ENCODE peak calls at places on chromosome 18, in six cellular contexts. A is HCT116, R is SK-N-SH, V is HepG2, J is K562, C is GM12878. B is an unnamed sample.

GRCh38 chr18:51253476-51253875 is 56.0 kb upstream of the MEX3C start:
- DNase-seq in A (no peak), R (no peak), V (peak; percentile 9), J (no peak), C (no peak), B (no peak)

GRCh38 chr18:36309436-36310391 is 12.2 kb downstream of the FHOD3 start:
- DNase-seq in A (peak; percentile 82), R (peak; percentile 73), V (no peak), J (no peak), C (no peak), B (no peak)

GRCh38 chr18:23967321-23968089 is 47.0 kb upstream of the TTC39C start:
- DNase-seq in A (no peak), R (no peak), V (no peak), J (no peak), C (peak; percentile 53), B (no peak)

GRCh38 chr18:35231052-35231451 is 9.8 kb upstream of the ZNF397 start:
- DNase-seq in A (peak; percentile 82), R (peak; percentile 71), V (peak; percentile 87), J (peak; percentile 78), C (peak; percentile 33), B (peak; percentile 55)

GRCh38 chr18:10122116-10122515 is 208.3 kb downstream of the VAPA start:
- DNase-seq in A (no peak), R (no peak), V (no peak), J (no peak), C (no peak), B (no peak)

GRCh38 chr18:57579928-57580327 is 6.6 kb downstream of the FECH start:
- DNase-seq in A (no peak), R (no peak), V (no peak), J (no peak), C (no peak), B (no peak)

GRCh38 chr18:75376004-75376403 is 51.5 kb downstream of the SMIM21 start:
- DNase-seq in A (no peak), R (no peak), V (no peak), J (no peak), C (no peak), B (no peak)

GRCh38 chr18:79791141-79791972 is 6.4 kb upstream of the KCNG2 start:
- DNase-seq in A (no peak), R (no peak), V (peak; percentile 95), J (no peak), C (no peak), B (no peak)

GRCh38 chr18:74551936-74552555 is 17.7 kb downstream of the CNDP1 start:
- DNase-seq in A (peak; percentile 72), R (peak; percentile 84), V (peak; percentile 74), J (peak; percentile 70), C (peak; percentile 51), B (peak; percentile 78)

GRCh38 chr18:78722959-78723706 is 256.5 kb upstream of the SALL3 start:
- DNase-seq in A (no peak), R (no peak), V (no peak), J (no peak), C (no peak), B (no peak)

GRCh38 chr18:46250084-46250811 is 146.1 kb downstream of the HAUS1 start:
- DNase-seq in A (peak; percentile 49), R (peak; percentile 15), V (no peak), J (no peak), C (peak; percentile 92), B (no peak)

GRCh38 chr18:75199327-75199726 is 9.6 kb downstream of the PTGR3 start:
- DNase-seq in A (no peak), R (no peak), V (no peak), J (no peak), C (no peak), B (no peak)

GRCh38 chr18:7164610-7165009 is 47.0 kb upstream of the LAMA1 start:
- DNase-seq in A (no peak), R (no peak), V (no peak), J (no peak), C (no peak), B (no peak)

GRCh38 chr18:40452599-40452998 is 1502.4 kb upstream of the PIK3C3 start:
- DNase-seq in A (no peak), R (no peak), V (no peak), J (no peak), C (no peak), B (no peak)

GRCh38 chr18:35436076-35436649 is 59.0 kb upstream of the ZNF396 start:
- DNase-seq in A (no peak), R (no peak), V (no peak), J (no peak), C (no peak), B (no peak)

GRCh38 chr18:43933177-43933576 is 655.9 kb upstream of the SYT4 start:
- DNase-seq in A (no peak), R (no peak), V (no peak), J (no peak), C (no peak), B (no peak)

GRCh38 chr18:54881229-54881753 is 53.0 kb downstream of the RAB27B start:
- DNase-seq in A (no peak), R (no peak), V (no peak), J (no peak), C (no peak), B (no peak)

GRCh38 chr18:64936671-64937070 is 787.8 kb upstream of the LINC00305 start:
- DNase-seq in A (no peak), R (no peak), V (no peak), J (no peak), C (no peak), B (no peak)

GRCh38 chr18:74063023-74063422 is 84.6 kb downstream of the FBXO15 start:
- DNase-seq in A (no peak), R (no peak), V (no peak), J (peak; percentile 22), C (no peak), B (no peak)

GRCh38 chr18:76553715-76554603 is 58.9 kb upstream of the ZNF516 start:
- DNase-seq in A (no peak), R (no peak), V (peak; percentile 79), J (no peak), C (no peak), B (no peak)

GRCh38 chr18:46518438-46518837 is 138.6 kb downstream of the LOXHD1 start:
- DNase-seq in A (no peak), R (peak; percentile 61), V (peak; percentile 9), J (no peak), C (no peak), B (no peak)

GRCh38 chr18:9930299-9930884 is 16.6 kb downstream of the VAPA start:
- DNase-seq in A (no peak), R (no peak), V (no peak), J (no peak), C (no peak), B (no peak)

GRCh38 chr18:63831080-63831788 is 56.0 kb downstream of the SERPINB7 start:
- DNase-seq in A (no peak), R (no peak), V (no peak), J (no peak), C (no peak), B (no peak)

GRCh38 chr18:40375811-40376210 is 1579.2 kb upstream of the PIK3C3 start:
- DNase-seq in A (no peak), R (no peak), V (no peak), J (no peak), C (no peak), B (no peak)

GRCh38 chr18:25164837-25165791 is 186.9 kb downstream of the ZNF521 start:
- DNase-seq in A (no peak), R (no peak), V (peak; percentile 2), J (no peak), C (no peak), B (no peak)

GRCh38 chr18:3252843-3253242 is 5.2 kb downstream of the MYL12A start:
- DNase-seq in A (no peak), R (no peak), V (no peak), J (no peak), C (no peak), B (no peak)
- H3K4me3 ChIP-seq in A (no peak overlapping the region), R (no peak overlapping the region), V (no peak overlapping the region), J (no peak overlapping the region), C (no peak overlapping the region), B (no peak overlapping the region)

GRCh38 chr18:49677762-49678398 is 116.0 kb downstream of the LIPG start:
- DNase-seq in A (no peak), R (no peak), V (no peak), J (no peak), C (peak; percentile 5), B (no peak)
- TF ChIP-seq YY1 in A (no peak), R (no peak), V (no peak), J (no peak), C (no peak), B (no peak)

GRCh38 chr18:49074505-49074904 is 123.7 kb upstream of the SMAD7 start:
- DNase-seq in A (no peak), R (no peak), V (no peak), J (no peak), C (no peak), B (no peak)

GRCh38 chr18:49073431-49073830 is 122.7 kb upstream of the SMAD7 start:
- DNase-seq in A (no peak), R (no peak), V (no peak), J (no peak), C (no peak), B (no peak)

GRCh38 chr18:49072940-49073339 is 122.2 kb upstream of the SMAD7 start:
- DNase-seq in A (no peak), R (no peak), V (no peak), J (no peak), C (no peak), B (no peak)

GRCh38 chr18:49076767-49077166 is 126.0 kb upstream of the SMAD7 start:
- DNase-seq in A (no peak), R (no peak), V (no peak), J (no peak), C (no peak), B (no peak)

DNA sequence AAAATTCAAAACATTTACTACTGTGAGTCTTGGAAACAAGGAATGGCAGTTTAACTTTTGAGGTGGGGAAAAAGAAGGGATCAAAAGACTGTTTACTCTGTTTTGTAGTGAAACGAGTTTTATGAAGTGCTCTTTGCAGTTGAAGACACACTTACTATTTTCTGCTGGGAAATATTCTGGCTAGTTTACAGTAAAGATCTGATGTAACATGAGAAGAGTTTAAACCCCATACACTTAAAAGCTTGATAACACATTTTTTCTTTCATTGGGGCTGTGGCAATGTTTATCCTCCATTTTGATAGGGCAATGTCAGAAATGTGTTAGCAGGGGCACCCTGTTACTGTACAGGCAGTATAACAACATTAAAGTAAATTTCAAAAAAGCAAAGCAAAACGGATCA is 124.9 kb upstream of the SMAD7 start:
- DNase-seq in A (no peak), R (no peak), V (no peak), J (no peak), C (no peak), B (no peak)
- H3K9ac ChIP-seq in A (no peak overlapping the region), R (no peak overlapping the region), V (no peak overlapping the region), J (no peak overlapping the region), C (no peak overlapping the region), B (no peak overlapping the region)

DNA sequence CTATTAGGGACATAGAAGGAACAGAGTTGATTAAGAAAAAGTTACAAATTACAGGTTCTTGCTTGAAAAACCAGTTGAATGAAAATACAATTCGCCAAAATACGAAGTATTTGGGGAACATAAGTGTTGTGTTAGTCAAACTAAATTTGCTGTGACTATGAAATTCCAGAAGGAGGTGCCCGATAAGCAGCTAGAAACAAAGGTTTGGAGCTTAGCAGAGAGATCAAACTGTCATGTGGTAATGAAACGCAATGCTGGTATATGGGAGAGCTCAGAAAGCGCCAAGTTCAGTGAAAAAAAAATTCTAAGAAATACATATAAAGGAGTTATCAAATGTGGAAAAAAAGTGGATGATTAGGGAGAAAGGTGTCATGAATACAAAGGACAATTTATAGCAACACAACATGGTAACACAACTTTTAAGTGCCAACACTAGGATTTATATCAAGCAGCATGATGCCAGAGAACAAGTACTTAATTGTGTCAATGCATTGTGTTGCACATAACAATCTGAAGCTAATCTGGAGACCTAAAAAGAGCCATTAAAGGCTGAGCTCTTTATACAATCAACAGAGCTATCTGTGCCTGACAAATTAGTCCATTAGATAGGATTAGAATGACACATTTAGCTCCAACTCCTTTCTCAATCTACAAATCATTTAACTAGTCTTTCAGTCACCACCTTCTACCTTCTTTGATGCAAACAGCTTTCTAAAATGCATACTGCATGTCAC is 31.2 kb downstream of the SMAD2 start:
- DNase-seq in A (no peak), R (no peak), V (no peak), J (peak; percentile 17), C (no peak), B (no peak)
- H3K4me3 ChIP-seq in A (no peak overlapping the region), R (no peak overlapping the region), V (no peak overlapping the region), J (no peak overlapping the region), C (no peak overlapping the region), B (no peak overlapping the region)